ENCODE peak calls at places on chromosomes 3 and 15, in five cellular contexts. Y is NCI-H526, V is PC-3, I is H7, N is NCI-H748 treated with DMSO at 0.1 percent for 48 hours. L is an unnamed sample.

GRCh38 chr3:56855856-56856538 is 54.2 kb upstream of the ARHGEF3 start:
- DNase-seq in Y (peak), V (peak), I (peak), N (no peak), L (peak)

GRCh38 chr3:122787872-122788271 is 5.8 kb downstream of the HSPBAP1 start:
- DNase-seq in Y (no peak), V (no peak), I (no peak), N (no peak), L (no peak)

GRCh38 chr3:63972196-63972595 is 51.1 kb downstream of the PSMD6 start:
- DNase-seq in Y (no peak), V (no peak), I (no peak), N (no peak), L (no peak)

GRCh38 chr3:156761713-156762575 is 64.2 kb upstream of the LEKR1 start:
- DNase-seq in Y (peak), V (peak), I (no peak), N (no peak), L (no peak)

GRCh38 chr3:193132923-193133463 is 108.0 kb upstream of the PLAAT1 start:
- DNase-seq in Y (no peak), V (peak), I (no peak), N (no peak), L (no peak)

GRCh38 chr3:149401926-149402310 is 24.5 kb upstream of the TM4SF1 start:
- DNase-seq in Y (no peak), V (no peak), I (no peak), N (no peak), L (no peak)

GRCh38 chr3:38454179-38454883 is 641 bp downstream of the ACVR2B start:
- DNase-seq in Y (peak), V (peak), I (peak), N (no peak), L (no peak)

GRCh38 chr15:39310633-39311032 is 270.2 kb upstream of the THBS1 start:
- DNase-seq in Y (no peak), V (peak), I (no peak), N (no peak), L (no peak)

GRCh38 chr15:66169625-66170024 is 83.9 kb downstream of the MEGF11 start:
- DNase-seq in Y (no peak), V (no peak), I (no peak), N (no peak), L (no peak)

GRCh38 chr3:150760431-150761200 is 2.4 kb downstream of the SIAH2 start:
- DNase-seq in Y (peak), V (no peak), I (no peak), N (no peak), L (no peak)

GRCh38 chr15:59447367-59447766 is 9.4 kb downstream of the FAM81A start:
- DNase-seq in Y (no peak), V (no peak), I (no peak), N (no peak), L (no peak)

GRCh38 chr15:40549894-40550293 is 14.9 kb downstream of the CCDC32 start:
- DNase-seq in Y (no peak), V (no peak), I (no peak), N (no peak), L (no peak)

GRCh38 chr15:48469681-48470080 is 138.5 kb downstream of the DUT start:
- DNase-seq in Y (no peak), V (no peak), I (no peak), N (no peak), L (no peak)

GRCh38 chr3:178198329-178198728 is 337.9 kb upstream of the KCNMB2 start:
- DNase-seq in Y (no peak), V (peak), I (no peak), N (no peak), L (no peak)

GRCh38 chr3:188353409-188353808 is 199.5 kb downstream of the LPP start:
- DNase-seq in Y (no peak), V (no peak), I (no peak), N (no peak), L (no peak)

GRCh38 chr3:151478376-151478702 is 17.5 kb upstream of the IGSF10 start:
- DNase-seq in Y (no peak), V (no peak), I (no peak), N (no peak), L (no peak)